ENCODE peak calls at places on chromosomes 13 and 19, in ten cellular contexts. M, S, R, N, K, V, X, D, G and I are unnamed samples.

GRCh38 chr13:113205428-113205931 is 3.0 kb downstream of the PCID2 start:
- DNase-seq in M (no peak), S (no peak), R (no peak), N (no peak), K (no peak), V (no peak), X (no peak), D (no peak), G (no peak), I (no peak)

GRCh38 chr19:49680473-49681351 is 3.6 kb downstream of the PRMT1 start:
- DNase-seq in M (peak), S (peak), R (peak), N (peak), K (peak), V (peak), X (peak), D (peak), G (no peak), I (peak)

GRCh38 chr13:76271728-76272232 is 614.4 kb downstream of the KCTD12 start:
- DNase-seq in M (no peak), S (no peak), R (no peak), N (no peak), K (no peak), V (no peak), X (no peak), D (no peak), G (no peak), I (no peak)

GRCh38 chr13:59230484-59231264 is 933.1 kb downstream of the DIAPH3 start:
- DNase-seq in M (no peak), S (no peak), R (no peak), N (no peak), K (no peak), V (no peak), X (no peak), D (no peak), G (no peak), I (no peak)

GRCh38 chr19:56393119-56394012 is at the start of gene ZNF582:
- DNase-seq in M (peak), S (peak), R (peak), N (peak), K (peak), V (peak), X (peak), D (peak), G (peak), I (peak)

GRCh38 chr13:86446311-86446710 is 647.1 kb upstream of the SLITRK6 start:
- DNase-seq in M (peak), S (peak), R (no peak), N (peak), K (no peak), V (no peak), X (no peak), D (no peak), G (no peak), I (no peak)

GRCh38 chr13:38002596-38002995 is 133.0 kb upstream of the TRPC4 start:
- DNase-seq in M (no peak), S (no peak), R (no peak), N (no peak), K (no peak), V (no peak), X (no peak), D (no peak), G (no peak), I (no peak)

GRCh38 chr13:76884571-76885202 is 1.5 kb downstream of the KCTD12 start:
- DNase-seq in M (no peak), S (no peak), R (no peak), N (no peak), K (no peak), V (no peak), X (no peak), D (no peak), G (no peak), I (no peak)

GRCh38 chr13:33994826-33995502 is 177.0 kb downstream of the RFC3 start:
- DNase-seq in M (no peak), S (no peak), R (no peak), N (no peak), K (no peak), V (no peak), X (no peak), D (no peak), G (no peak), I (no peak)

GRCh38 chr19:42122691-42123607 is 9.3 kb downstream of the POU2F2 start:
- DNase-seq in M (no peak), S (no peak), R (peak), N (no peak), K (no peak), V (no peak), X (peak), D (no peak), G (no peak), I (no peak)

GRCh38 chr19:38638461-38638860 is 9.0 kb upstream of the ACTN4 start:
- DNase-seq in M (no peak), S (no peak), R (no peak), N (no peak), K (no peak), V (no peak), X (no peak), D (no peak), G (no peak), I (no peak)